ENCODE peak calls at places on chromosomes 7 and 10, in seven cellular contexts. Y, X, F, D, G, O and P are unnamed samples.

GRCh38 chr7:151175793-151176311 is 8.4 kb upstream of the GBX1 start:
- DNase-seq in Y (no peak), X (no peak), F (no peak), D (no peak), G (no peak), O (peak), P (no peak)

GRCh38 chr10:80323298-80323697 is 33.3 kb downstream of the DYDC1 start:
- DNase-seq in Y (no peak), X (no peak), F (no peak), D (no peak), G (no peak), O (no peak), P (no peak)

GRCh38 chr7:137953692-137954470 is 48.0 kb downstream of the CREB3L2 start:
- DNase-seq in Y (peak), X (no peak), F (no peak), D (no peak), G (no peak), O (no peak), P (peak)

GRCh38 chr7:158802535-158803199 is 26.6 kb downstream of the ESYT2 start:
- DNase-seq in Y (no peak), X (no peak), F (no peak), D (no peak), G (no peak), O (no peak), P (no peak)

GRCh38 chr10:24446739-24447138 is 237.8 kb downstream of the KIAA1217 start:
- DNase-seq in Y (no peak), X (no peak), F (no peak), D (no peak), G (no peak), O (peak), P (no peak)

GRCh38 chr7:97859606-97860204 is 12.5 kb downstream of the ASNS start:
- DNase-seq in Y (no peak), X (no peak), F (no peak), D (no peak), G (no peak), O (no peak), P (no peak)

GRCh38 chr10:110176122-110176521 is 31.3 kb upstream of the MXI1 start:
- DNase-seq in Y (no peak), X (no peak), F (no peak), D (no peak), G (no peak), O (no peak), P (no peak)

GRCh38 chr10:104300002-104300735 is 31.2 kb downstream of the GSTO2 start:
- DNase-seq in Y (no peak), X (no peak), F (no peak), D (no peak), G (peak), O (no peak), P (no peak)

GRCh38 chr10:6385683-6386082 is 183.0 kb downstream of the PFKFB3 start:
- DNase-seq in Y (no peak), X (no peak), F (no peak), D (no peak), G (peak), O (no peak), P (no peak)

GRCh38 chr10:69051710-69052487 is 36.0 kb upstream of the SRGN start:
- DNase-seq in Y (no peak), X (no peak), F (no peak), D (no peak), G (no peak), O (no peak), P (no peak)

GRCh38 chr7:16604054-16604453 is 41.5 kb downstream of the ANKMY2 start:
- DNase-seq in Y (no peak), X (no peak), F (no peak), D (no peak), G (no peak), O (no peak), P (no peak)

GRCh38 chr10:21329995-21330627 is 195.4 kb downstream of the SKIDA1 start:
- DNase-seq in Y (peak), X (no peak), F (no peak), D (no peak), G (peak), O (peak), P (no peak)

GRCh38 chr7:138797715-138798320 is at the start of the genes ATP6V0A4 and TMEM213:
- DNase-seq in Y (no peak), X (no peak), F (no peak), D (no peak), G (no peak), O (no peak), P (no peak)

GRCh38 chr10:93921338-93921737 is 27.6 kb downstream of the SLC35G1 start:
- DNase-seq in Y (no peak), X (peak), F (no peak), D (peak), G (no peak), O (no peak), P (no peak)

GRCh38 chr7:30703756-30704155 is 21.5 kb upstream of the CRHR2 start:
- DNase-seq in Y (no peak), X (no peak), F (no peak), D (no peak), G (no peak), O (no peak), P (no peak)

GRCh38 chr7:46844486-46844885 is 737.4 kb downstream of the TNS3 start:
- DNase-seq in Y (no peak), X (no peak), F (no peak), D (no peak), G (no peak), O (no peak), P (no peak)

GRCh38 chr7:75039166-75039565 is 34.4 kb downstream of the RCC1L start:
- DNase-seq in Y (no peak), X (no peak), F (no peak), D (no peak), G (no peak), O (no peak), P (no peak)

GRCh38 chr10:106132956-106133355 is 1031.5 kb downstream of the SORCS1 start:
- DNase-seq in Y (no peak), X (no peak), F (no peak), D (no peak), G (no peak), O (no peak), P (no peak)

GRCh38 chr10:43118631-43119415 is 19.4 kb upstream of the CSGALNACT2 start:
- DNase-seq in Y (no peak), X (no peak), F (no peak), D (no peak), G (no peak), O (no peak), P (no peak)

GRCh38 chr10:47315426-47315825 is 6.8 kb upstream of the GDF2 start:
- DNase-seq in Y (no peak), X (no peak), F (no peak), D (no peak), G (no peak), O (no peak), P (no peak)

GRCh38 chr10:62726142-62726541 is 78.4 kb upstream of the ADO start:
- DNase-seq in Y (no peak), X (no peak), F (no peak), D (no peak), G (no peak), O (no peak), P (no peak)

GRCh38 chr10:74994714-74995308 is 116.6 kb upstream of the SAMD8 start:
- DNase-seq in Y (no peak), X (no peak), F (no peak), D (no peak), G (no peak), O (no peak), P (peak)

GRCh38 chr10:49611815-49612512 is 1.9 kb downstream of the SLC18A3 start:
- DNase-seq in Y (no peak), X (no peak), F (no peak), D (no peak), G (no peak), O (no peak), P (no peak)

DNA sequence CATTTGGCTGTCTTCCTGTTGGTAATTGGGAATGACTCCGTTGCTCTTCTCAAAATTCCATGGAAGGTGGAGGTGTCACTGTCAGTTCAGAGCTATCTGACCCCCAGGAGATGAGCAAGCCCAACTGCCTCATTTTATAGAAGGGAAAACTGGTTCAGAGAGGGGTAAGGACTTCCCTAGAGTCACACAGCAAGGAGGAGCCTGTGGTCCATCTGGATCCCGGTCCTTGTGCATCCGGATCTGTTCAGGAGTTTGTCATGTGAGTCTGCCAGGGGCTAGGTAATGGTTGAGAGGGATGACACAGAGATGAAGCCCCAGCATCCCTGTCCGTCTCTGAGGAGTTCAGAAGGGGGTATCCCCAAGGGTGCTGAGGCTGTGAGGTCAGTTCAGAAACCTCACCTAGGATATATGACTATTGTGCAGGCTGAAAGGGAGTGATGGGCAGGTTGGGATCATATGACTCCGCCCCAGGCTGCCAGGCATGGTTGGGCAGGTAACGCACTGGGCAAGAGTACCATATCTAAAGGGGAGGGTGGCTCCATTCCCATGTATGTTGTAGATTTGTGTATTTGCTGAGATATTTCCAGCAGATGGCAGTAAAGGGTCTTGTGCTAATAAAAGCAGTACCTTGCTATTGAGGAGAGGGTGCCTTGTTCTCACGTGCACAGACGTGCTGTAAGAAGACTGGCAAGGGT is 16.0 kb upstream of the SLC29A3 start:
- DNase-seq in Y (peak), X (no peak), F (no peak), D (no peak), G (no peak), O (no peak), P (peak)
- TF ChIP-seq CTCF in Y (peak), X (peak), F (peak), D (peak), G (peak), O (no peak), P (peak)

GRCh38 chr10:100348389-100348927 is 1.4 kb downstream of the SCD start:
- DNase-seq in Y (no peak), X (no peak), F (no peak), D (no peak), G (no peak), O (no peak), P (no peak)

GRCh38 chr10:100350914-100351485 is 4.0 kb downstream of the SCD start:
- DNase-seq in Y (no peak), X (no peak), F (no peak), D (no peak), G (no peak), O (no peak), P (no peak)

GRCh38 chr10:100347568-100348195 is 649 bp downstream of the SCD start:
- DNase-seq in Y (no peak), X (no peak), F (no peak), D (no peak), G (no peak), O (no peak), P (no peak)

GRCh38 chr10:100349087-100349486 is 2.1 kb downstream of the SCD start:
- DNase-seq in Y (no peak), X (no peak), F (no peak), D (no peak), G (no peak), O (no peak), P (no peak)

DNA sequence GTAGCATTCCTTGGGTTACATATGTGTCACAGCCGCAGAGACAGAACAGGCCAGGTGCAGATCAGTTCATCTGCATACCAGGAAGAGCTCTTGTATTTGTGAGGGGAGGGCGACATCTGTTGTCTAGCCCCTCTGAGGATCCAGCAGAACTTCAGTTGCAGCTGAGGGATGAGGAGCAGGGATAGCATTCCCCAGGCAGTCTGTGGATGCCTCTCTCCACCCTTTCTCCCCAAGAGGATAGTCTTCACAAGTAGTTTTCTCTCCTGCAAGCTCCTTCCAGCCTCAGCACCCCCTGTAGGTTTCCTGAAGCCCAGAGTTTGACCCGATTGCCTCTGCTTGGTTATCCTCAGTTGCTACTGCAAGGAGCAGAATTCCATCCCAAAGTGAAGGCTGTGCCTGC is 2.6 kb downstream of the SCD start:
- DNase-seq in Y (no peak), X (no peak), F (no peak), D (no peak), G (no peak), O (no peak), P (no peak)
- TF ChIP-seq CTCF in Y (no peak), X (no peak), F (no peak), D (no peak), G (no peak), O (no peak), P (no peak)

DNA sequence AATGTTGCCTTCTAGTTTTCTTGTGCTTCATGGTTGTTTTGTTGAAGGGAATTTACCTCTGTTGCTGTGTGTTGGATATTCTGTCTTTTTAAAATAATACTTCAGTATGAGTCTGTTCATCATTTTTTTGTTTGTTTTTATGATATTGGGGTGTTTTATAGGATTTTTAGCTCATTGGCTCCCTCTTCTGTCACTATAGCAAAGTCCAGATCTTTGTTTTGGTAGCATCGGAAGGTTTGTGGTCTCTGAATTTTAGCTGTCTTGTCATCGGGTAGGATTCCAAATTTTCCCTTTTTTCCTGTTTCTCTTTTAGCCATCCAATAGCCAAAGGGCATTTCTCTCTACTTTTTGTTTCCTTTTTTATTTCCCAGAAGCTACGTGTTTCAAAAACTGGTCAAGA is 91.4 kb downstream of the EXOC4 start:
- DNase-seq in Y (peak), X (no peak), F (no peak), D (no peak), G (no peak), O (no peak), P (no peak)
- TF ChIP-seq CTCF in Y (peak), X (peak), F (peak), D (peak), G (peak), O (no peak), P (peak)

DNA sequence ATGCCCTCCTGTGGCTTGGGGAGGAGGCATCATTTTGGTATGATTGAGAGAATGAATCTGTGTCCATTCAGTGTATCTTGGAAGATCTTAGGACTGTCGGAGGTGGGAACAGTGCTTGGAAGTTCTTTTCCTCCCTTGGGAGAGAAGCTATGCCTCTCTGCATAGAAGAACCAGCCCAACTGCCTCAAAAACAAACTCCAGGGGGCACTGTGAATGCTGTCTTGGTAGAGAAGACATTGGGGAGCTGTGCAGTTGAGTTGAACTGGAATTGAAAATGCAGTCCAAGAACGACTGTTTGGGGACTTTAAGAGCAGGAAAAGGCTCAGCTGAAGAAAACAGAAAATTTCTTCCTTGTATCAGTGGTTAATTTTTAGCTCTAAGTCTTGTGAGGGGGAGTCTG is 4.9 kb upstream of the GJD4 start:
- DNase-seq in Y (no peak), X (no peak), F (no peak), D (no peak), G (no peak), O (no peak), P (no peak)
- TF ChIP-seq CTCF in Y (no peak), X (no peak), F (no peak), D (no peak), G (peak), O (no peak), P (peak)

GRCh38 chr10:102394079-102394800 is 1.3 kb upstream of the NFKB2 start:
- DNase-seq in Y (peak), X (peak), F (peak), D (peak), G (peak), O (peak), P (peak)
- TF ChIP-seq CTCF in Y (peak), X (peak), F (peak), D (peak), G (peak), O (peak), P (peak)

DNA sequence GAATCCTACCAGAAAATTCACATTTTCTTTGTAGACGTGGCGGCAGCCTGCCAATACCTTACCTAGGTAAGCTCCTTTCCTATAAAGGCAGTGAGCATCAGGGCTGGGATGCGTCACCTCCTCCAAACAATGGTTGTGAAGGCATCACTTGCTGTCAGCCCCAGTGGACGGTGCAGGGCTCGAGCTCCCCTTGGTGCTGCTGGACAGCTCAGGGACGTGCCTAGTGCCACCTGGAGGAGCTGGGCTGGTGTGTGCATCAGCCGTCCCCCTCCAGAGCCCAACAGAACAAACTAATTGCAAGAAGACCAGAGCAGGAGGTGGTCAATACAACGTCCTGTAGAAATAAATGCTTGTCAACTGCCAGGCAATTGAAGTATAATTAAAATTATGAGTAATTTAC is 517.5 kb upstream of the FOXK1 start:
- DNase-seq in Y (peak), X (no peak), F (no peak), D (no peak), G (no peak), O (no peak), P (no peak)
- TF ChIP-seq CTCF in Y (no peak), X (no peak), F (no peak), D (no peak), G (no peak), O (no peak), P (peak)

DNA sequence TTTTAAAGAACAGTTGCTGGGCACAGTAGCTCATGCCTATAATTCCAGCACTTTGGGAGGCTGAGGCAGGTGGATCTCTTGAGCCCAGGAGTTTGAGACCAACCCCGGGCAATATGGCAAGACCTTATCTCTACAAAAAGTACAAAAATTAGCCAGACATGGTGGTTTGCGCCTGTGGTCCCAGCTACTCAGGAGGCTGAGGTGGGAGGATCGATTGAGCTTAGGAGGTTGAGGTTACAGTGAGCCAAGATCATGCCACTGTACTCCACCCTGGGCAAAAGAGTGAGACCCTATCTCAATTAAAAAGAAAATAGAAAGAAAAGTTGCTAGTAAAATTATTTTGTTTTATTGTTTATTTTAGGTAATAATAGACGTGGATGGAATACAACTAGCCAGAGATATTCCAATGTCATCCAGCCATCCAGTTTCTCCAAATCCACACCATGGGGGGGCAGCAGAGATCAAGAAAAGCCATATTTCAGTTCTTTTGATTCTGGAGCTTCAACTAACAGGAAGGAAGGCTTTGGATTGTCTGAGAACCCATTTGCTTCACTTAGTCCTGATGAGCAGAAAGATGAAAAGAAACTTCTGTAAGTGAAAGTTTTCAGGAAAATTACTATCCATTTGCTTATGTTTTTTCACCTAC is 3.0 kb downstream of the NUP42 start:
- DNase-seq in Y (peak), X (peak), F (no peak), D (no peak), G (no peak), O (no peak), P (no peak)
- TF ChIP-seq CTCF in Y (peak), X (peak), F (peak), D (peak), G (peak), O (no peak), P (peak)

GRCh38 chr10:44517635-44518034 is 132.7 kb upstream of the CXCL12 start:
- DNase-seq in Y (no peak), X (no peak), F (no peak), D (no peak), G (no peak), O (no peak), P (no peak)
- TF ChIP-seq CTCF in Y (no peak), X (peak), F (peak), D (no peak), G (peak), O (no peak), P (peak)